ENCODE peak calls at places on chromosome 2, in four cellular contexts. Z is ELR, E is T-cell, I is HuH-7.5. Y is an unnamed sample.
A peak's percentile ranks its signal among the peaks of the same experiment; 100 is the strongest.

GRCh38 chr2:133421516-133422324 is 146.5 kb downstream of the NCKAP5 start:
- DNase-seq in E (no peak), Z (no peak), I (peak; percentile 28), Y (peak; percentile 63)

GRCh38 chr2:97695744-97696143 is 17.6 kb upstream of the ZAP70 start:
- DNase-seq in I (no peak), E (no peak), Z (no peak), Y (no peak)

GRCh38 chr2:237435844-237436590 is 22.1 kb upstream of the COL6A3 start:
- DNase-seq in I (no peak), E (no peak), Z (peak; percentile 76), Y (no peak)

GRCh38 chr2:42401773-42402172 is 40.8 kb upstream of the COX7A2L start:
- DNase-seq in I (no peak), Z (no peak), E (no peak), Y (no peak)

GRCh38 chr2:57959380-57959779 is 87.2 kb upstream of the VRK2 start:
- DNase-seq in I (no peak), Z (no peak), E (no peak), Y (no peak)

GRCh38 chr2:105329197-105329554 is 359 bp downstream of the TGFBRAP1 start:
- DNase-seq in E (no peak), Z (no peak), I (peak; percentile 23), Y (peak; percentile 15)

GRCh38 chr2:120914839-120915521 is 179.3 kb downstream of the GLI2 start:
- DNase-seq in Z (peak; percentile 92), I (no peak), E (no peak), Y (no peak)

GRCh38 chr2:175030380-175031271 is 25.4 kb upstream of the CHN1 start:
- DNase-seq in E (no peak), I (no peak), Z (peak; percentile 67), Y (peak; percentile 58)

GRCh38 chr2:219527076-219527394 is 12.8 kb downstream of the ASIC4 start:
- DNase-seq in I (no peak), E (no peak), Z (no peak), Y (no peak)

GRCh38 chr2:233854241-233854981 is at the start of gene HJURP:
- DNase-seq in E (peak; percentile 80), I (peak; percentile 97), Z (peak; percentile 99), Y (peak; percentile 94)

GRCh38 chr2:54336136-54336976 is 80.3 kb upstream of the TSPYL6 start:
- DNase-seq in E (no peak), Z (peak; percentile 54), I (no peak), Y (no peak)

GRCh38 chr2:10765461-10765860 is 44.0 kb downstream of the ATP6V1C2 start:
- DNase-seq in I (no peak), Z (no peak), E (no peak), Y (peak; percentile 95)

GRCh38 chr2:141941224-141941714 is 189.5 kb downstream of the LRP1B start:
- DNase-seq in E (no peak), Z (no peak), I (no peak), Y (no peak)